ENCODE peak calls at places on chromosomes 6 and 20, in five cellular contexts. X is heart left ventricle, D is upper lobe of right lung, Y is breast epithelium, R is stomach. G is an unnamed sample.
A peak's percentile ranks its signal among the peaks of the same experiment; 100 is the strongest.

GRCh38 chr20:48949304-48950170 is 28.0 kb downstream of the ARFGEF2 start:
- DNase-seq in R (peak; percentile 46), X (no peak), D (no peak), Y (no peak), G (no peak)

GRCh38 chr20:34896086-34896551 is 19.7 kb downstream of the ACSS2 start:
- DNase-seq in R (no peak), Y (no peak), D (no peak), X (no peak), G (no peak)

GRCh38 chr6:136921521-136921935 is 573 bp upstream of the SLC35D3 start:
- DNase-seq in D (no peak), R (no peak), X (peak; percentile 63), Y (no peak), G (peak; percentile 82)

GRCh38 chr6:156582509-156582992 is 194.6 kb upstream of the ARID1B start:
- DNase-seq in X (no peak), D (no peak), Y (no peak), R (no peak), G (no peak)

GRCh38 chr6:39411001-39411400 is 88.5 kb upstream of the KCNK16 start:
- DNase-seq in Y (no peak), D (no peak), X (no peak), R (no peak), G (no peak)

GRCh38 chr6:73521351-73522254 is 771 bp upstream of the EEF1A1 start:
- DNase-seq in Y (no peak), R (no peak), D (peak; percentile 91), X (peak; percentile 89), G (peak; percentile 91)

GRCh38 chr20:2341336-2341735 is 39.4 kb upstream of the TGM6 start:
- DNase-seq in D (no peak), Y (no peak), X (no peak), R (no peak), G (no peak)

GRCh38 chr20:43812216-43812615 is 85.4 kb upstream of the GTSF1L start:
- DNase-seq in X (no peak), R (no peak), D (no peak), Y (no peak), G (no peak)

GRCh38 chr6:101344885-101345284 is 48.6 kb upstream of the GRIK2 start:
- DNase-seq in Y (no peak), D (no peak), X (no peak), R (no peak), G (no peak)

GRCh38 chr6:121614115-121614514 is 178.7 kb downstream of the GJA1 start:
- DNase-seq in R (no peak), X (no peak), Y (no peak), D (no peak), G (no peak)

GRCh38 chr6:1025821-1026220 is 286.1 kb upstream of the FOXQ1 start:
- DNase-seq in R (no peak), D (no peak), X (no peak), Y (no peak), G (no peak)
- H3K36me3 ChIP-seq in R (no peaks in the 10 kb centered on the region), D (no peaks in the 10 kb centered on the region), X (no peaks in the 10 kb centered on the region), Y (no peaks in the 10 kb centered on the region), G (no peaks in the 10 kb centered on the region)

DNA sequence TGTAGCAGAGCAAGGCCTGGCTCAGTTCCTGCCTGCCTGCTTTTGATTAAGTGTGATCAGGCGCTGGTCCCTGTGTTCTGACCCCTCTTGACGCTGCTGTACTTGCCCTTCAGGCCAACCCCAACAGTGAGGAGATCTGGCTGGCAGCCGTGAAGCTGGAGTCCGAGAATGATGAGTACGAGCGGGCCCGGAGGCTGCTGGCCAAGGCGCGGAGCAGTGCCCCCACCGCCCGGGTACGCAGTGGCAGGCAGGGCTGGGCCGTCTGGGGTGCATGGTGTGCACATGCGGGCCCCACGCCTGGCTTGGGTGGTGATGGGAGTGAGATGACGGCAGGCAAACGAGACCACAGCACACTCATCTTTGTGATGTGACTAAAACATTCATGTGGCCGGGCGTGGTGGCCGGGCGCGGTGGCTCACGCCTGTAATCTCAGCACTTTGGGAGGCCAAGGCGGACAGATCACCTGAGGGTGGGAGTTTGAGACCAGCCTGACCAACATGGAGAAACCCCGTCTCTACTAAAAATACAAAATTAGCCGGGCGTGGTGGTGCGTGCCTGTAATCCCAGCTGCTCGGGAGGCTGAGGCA is 10.1 kb upstream of the C20orf204 start:
- DNase-seq in R (no peak), Y (no peak), X (no peak), D (no peak), G (no peak)
- TF ChIP-seq CTCF in R (no peak), Y (no peak), X (no peak), D (no peak), G (no peak)

GRCh38 chr6:88166493-88166900 is 350 bp upstream of the CNR1 start:
- DNase-seq in R (no peak), X (no peak), D (peak; percentile 79), Y (no peak), G (peak; percentile 84)
- H3K4me3 ChIP-seq in R (peak overlapping the region; percentile 70), X (peak overlapping the region; percentile 52), D (peak overlapping the region; percentile 61), Y (peak overlapping the region; percentile 80), G (peak overlapping the region; percentile 53)

GRCh38 chr6:161100072-161100471 is 108.5 kb downstream of the MAP3K4 start:
- DNase-seq in R (no peak), D (no peak), Y (no peak), X (no peak), G (no peak)
- H3K36me3 ChIP-seq in R (peaks cover 92% of the 10 kb centered on the region), D (peaks cover 72% of the 10 kb centered on the region), Y (peaks cover 7% of the 10 kb centered on the region), X (peaks cover 98% of the 10 kb centered on the region), G (no peaks in the 10 kb centered on the region)

GRCh38 chr20:57461726-57462125 is 63.2 kb downstream of the CTCFL start:
- DNase-seq in Y (no peak), D (no peak), R (no peak), X (no peak), G (no peak)

GRCh38 chr20:57465943-57466342 is 59.0 kb downstream of the CTCFL start:
- DNase-seq in X (no peak), R (no peak), Y (no peak), D (no peak), G (peak; percentile 5)

GRCh38 chr20:57462781-57463180 is 62.2 kb downstream of the CTCFL start:
- DNase-seq in R (no peak), D (no peak), Y (no peak), X (no peak), G (no peak)

GRCh38 chr20:57465486-57465885 is 59.5 kb downstream of the CTCFL start:
- DNase-seq in D (no peak), R (no peak), X (peak; percentile 37), Y (no peak), G (peak; percentile 16)

DNA sequence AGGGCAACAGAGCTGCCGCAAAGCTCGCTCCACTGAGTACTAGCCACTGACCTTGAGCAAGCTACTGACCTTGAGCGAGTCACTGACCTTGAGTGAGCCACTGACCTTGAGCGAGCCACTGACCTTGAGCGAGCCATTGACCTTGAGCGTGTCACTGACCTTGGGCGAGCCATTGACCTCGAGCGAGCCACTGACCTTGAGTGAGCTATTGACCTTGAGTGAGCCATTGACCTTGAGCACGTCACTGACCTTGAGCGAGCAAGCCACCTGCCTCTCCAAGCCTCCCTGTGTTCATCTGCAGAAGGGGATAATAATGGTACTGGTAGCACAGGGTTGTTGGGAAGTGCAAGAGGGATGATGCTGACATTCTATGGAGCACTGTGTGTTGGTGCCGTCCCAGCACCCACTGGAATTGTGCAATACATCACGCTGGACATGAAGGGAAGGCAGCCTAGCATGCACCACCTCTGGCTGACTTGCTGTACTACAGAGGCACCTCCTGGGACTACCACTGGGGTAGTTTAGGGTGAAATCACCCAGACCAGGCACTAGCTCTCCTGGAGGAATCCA is 60.2 kb downstream of the CTCFL start:
- DNase-seq in R (no peak), D (no peak), Y (no peak), X (peak; percentile 55), G (peak; percentile 57)
- TF ChIP-seq CTCF in R (no peak), D (peak; percentile 26), Y (no peak), X (no peak), G (no peak)

G was measured in left lung.